ENCODE peak calls at places on chromosomes 3 and 15, in four cellular contexts. S is CD8-positive, alpha-beta T cell; F is cardiac muscle cell; O is colonic mucosa. H is an unnamed sample.

GRCh38 chr3:146929696-146930095 is 324.6 kb upstream of the PLSCR5 start:
- DNase-seq in S (no peak), F (no peak), O (no peak), H (no peak)

GRCh38 chr3:34634939-34635338 is 836.5 kb downstream of the PDCD6IP start:
- DNase-seq in S (no peak), F (no peak), O (no peak), H (no peak)

GRCh38 chr3:33940149-33940548 is 141.7 kb downstream of the PDCD6IP start:
- DNase-seq in S (no peak), F (no peak), O (no peak), H (no peak)

GRCh38 chr3:54988302-54989022 is 60.6 kb upstream of the LRTM1 start:
- DNase-seq in S (no peak), F (peak; percentile 95), O (peak; percentile 21), H (no peak)

GRCh38 chr15:63911160-63911559 is 77.4 kb upstream of the HERC1 start:
- DNase-seq in S (no peak), F (no peak), O (no peak), H (no peak)

GRCh38 chr3:37170097-37170496 is 4.3 kb downstream of the LRRFIP2 start:
- DNase-seq in S (no peak), F (no peak), O (peak; percentile 53), H (no peak)

GRCh38 chr3:192745150-192745549 is 17.8 kb upstream of the FGF12 start:
- DNase-seq in S (no peak), F (no peak), O (no peak), H (no peak)

GRCh38 chr15:93162560-93162959 is 73.5 kb upstream of the RGMA start:
- DNase-seq in S (no peak), F (no peak), O (no peak), H (no peak)

GRCh38 chr3:119293761-119294401 is at the start of gene ARHGAP31:
- DNase-seq in S (peak; percentile 86), F (peak; percentile 87), O (peak; percentile 56), H (peak; percentile 75)

GRCh38 chr3:128415773-128416577 is 50.7 kb downstream of the DNAJB8 start:
- DNase-seq in S (no peak), F (no peak), O (peak; percentile 27), H (no peak)

GRCh38 chr15:41396111-41396510 is 6.2 kb downstream of the NDUFAF1 start:
- DNase-seq in S (no peak), F (no peak), O (no peak), H (no peak)

GRCh38 chr3:124837065-124837464 is 50.1 kb downstream of the ITGB5 start:
- DNase-seq in S (no peak), F (no peak), O (peak; percentile 73), H (no peak)

GRCh38 chr15:90232941-90233700 is 620 bp downstream of the CIB1 start:
- DNase-seq in S (no peak), F (peak; percentile 42), O (peak; percentile 90), H (peak; percentile 37)

GRCh38 chr15:41891946-41892345 is 1.9 kb downstream of the SPTBN5 start:
- DNase-seq in S (no peak), F (no peak), O (no peak), H (no peak)

GRCh38 chr3:47419083-47420043 is 38.5 kb downstream of the PTPN23 start:
- DNase-seq in S (no peak), F (no peak), O (no peak), H (no peak)

GRCh38 chr15:30038667-30039523 is 43.9 kb upstream of the GOLGA8J start:
- DNase-seq in S (no peak), F (no peak), O (peak; percentile 24), H (no peak)

GRCh38 chr3:126766653-126767052 is 62.6 kb downstream of the CHCHD6 start:
- DNase-seq in S (no peak), F (no peak), O (no peak), H (no peak)

GRCh38 chr15:66004618-66005262 is 135.4 kb downstream of the RAB11A start:
- DNase-seq in S (no peak), F (peak; percentile 53), O (no peak), H (no peak)

GRCh38 chr3:178947738-178948137 is 123.9 kb downstream of the ZMAT3 start:
- DNase-seq in S (no peak), F (no peak), O (no peak), H (no peak)

GRCh38 chr15:28954466-28955159 is 68.8 kb downstream of the APBA2 start:
- DNase-seq in S (peak; percentile 47), F (no peak), O (no peak), H (no peak)
- TF ChIP-seq CTCF in S (no peak), F (no peak), O (no peak), H (no peak)

GRCh38 chr3:193832833-193833413 is 239.9 kb downstream of the OPA1 start:
- DNase-seq in S (no peak), F (no peak), O (no peak), H (no peak)
- H3K27ac ChIP-seq in S (no peak overlapping the region), F (peak overlapping the region; percentile 4), O (no peak overlapping the region), H (no peak overlapping the region)

DNA sequence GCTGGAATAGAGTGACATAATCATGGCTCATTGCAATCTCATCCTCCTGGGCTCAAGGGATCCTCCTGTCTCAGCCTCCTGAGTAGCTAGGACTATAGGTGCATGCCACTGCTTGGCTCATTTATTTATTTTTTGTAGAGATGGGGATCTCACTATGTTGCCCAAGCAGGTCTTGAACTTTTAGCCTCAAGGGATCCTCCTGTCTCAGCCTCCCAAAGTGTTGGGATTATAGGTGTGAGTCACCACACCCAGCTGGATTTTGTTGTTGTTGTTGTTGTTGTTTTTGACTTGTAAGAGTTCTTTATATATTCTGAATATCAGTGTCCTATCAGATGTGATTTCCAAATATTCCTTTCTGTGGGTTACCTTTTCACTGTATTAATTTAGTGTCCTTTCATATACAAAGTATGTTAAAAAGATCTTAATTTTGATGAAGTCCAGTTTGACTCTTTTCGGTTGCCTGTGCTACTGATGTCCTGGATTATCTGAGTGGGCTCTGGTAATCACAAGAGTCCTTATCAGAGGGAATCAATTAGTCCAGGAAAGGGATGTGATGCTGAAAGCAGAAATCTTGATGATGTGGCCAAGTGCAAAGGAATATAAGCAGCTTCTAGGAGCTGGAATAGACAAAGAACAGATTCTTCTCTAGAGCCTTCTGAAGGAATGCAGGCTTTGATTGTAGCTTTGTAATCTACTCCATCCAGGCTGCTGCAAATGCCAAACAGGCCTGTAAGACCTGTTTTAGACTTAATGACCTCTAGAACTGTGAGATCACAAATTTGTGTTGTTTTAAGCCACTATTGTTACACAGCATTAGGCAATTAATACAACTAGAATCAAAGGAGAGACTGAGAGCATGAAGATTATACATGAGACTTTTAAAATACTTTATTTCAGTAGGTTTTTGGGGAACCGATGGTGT is 30.2 kb downstream of the NCK1 start:
- DNase-seq in S (no peak), F (peak; percentile 19), O (no peak), H (no peak)
- H3K9me3 ChIP-seq in S (no peaks in the 10 kb centered on the region), F (no peaks in the 10 kb centered on the region), O (no peaks in the 10 kb centered on the region), H (no peaks in the 10 kb centered on the region)

DNA sequence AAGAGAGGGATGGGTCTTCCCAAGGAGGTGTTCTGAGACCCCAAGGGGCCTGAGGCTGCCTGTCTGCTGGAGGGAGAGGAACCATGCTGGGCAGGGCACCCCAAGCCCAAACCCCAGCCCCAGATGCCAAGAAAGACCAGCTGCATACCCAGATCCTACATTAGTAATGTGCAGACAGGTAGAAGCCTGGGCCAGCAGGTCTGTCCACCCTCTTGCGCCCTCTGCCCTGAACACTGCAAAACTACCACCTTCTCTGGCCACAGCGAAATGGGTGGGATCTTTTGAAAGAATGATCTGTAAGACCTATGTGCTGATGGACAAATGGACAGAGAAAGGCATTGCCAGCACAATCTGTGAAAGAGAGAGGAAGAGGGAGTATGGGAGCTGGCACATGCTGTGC is 283.2 kb downstream of the EPHB1 start:
- DNase-seq in S (no peak), F (no peak), O (no peak), H (no peak)
- TF ChIP-seq CTCF in S (no peak), F (no peak), O (no peak), H (no peak)

GRCh38 chr3:134029256-134029733 is 430 bp downstream of the SLCO2A1 start:
- DNase-seq in S (no peak), F (peak; percentile 39), O (peak; percentile 17), H (no peak)

GRCh38 chr3:134030382-134030753 is 643 bp upstream of the SLCO2A1 start:
- DNase-seq in S (no peak), F (no peak), O (peak; percentile 18), H (no peak)

GRCh38 chr3:134029734-134030381 is at the start of gene SLCO2A1:
- DNase-seq in S (no peak), F (peak; percentile 43), O (peak; percentile 40), H (no peak)

GRCh38 chr3:134027631-134028030 is 2.1 kb downstream of the SLCO2A1 start:
- DNase-seq in S (no peak), F (no peak), O (no peak), H (no peak)

GRCh38 chr3:134028486-134029255 is 1.1 kb downstream of the SLCO2A1 start:
- DNase-seq in S (no peak), F (no peak), O (peak; percentile 17), H (no peak)
- H3K27ac ChIP-seq in S (no peak overlapping the region), F (no peak overlapping the region), O (no peak overlapping the region), H (no peak overlapping the region)

DNA sequence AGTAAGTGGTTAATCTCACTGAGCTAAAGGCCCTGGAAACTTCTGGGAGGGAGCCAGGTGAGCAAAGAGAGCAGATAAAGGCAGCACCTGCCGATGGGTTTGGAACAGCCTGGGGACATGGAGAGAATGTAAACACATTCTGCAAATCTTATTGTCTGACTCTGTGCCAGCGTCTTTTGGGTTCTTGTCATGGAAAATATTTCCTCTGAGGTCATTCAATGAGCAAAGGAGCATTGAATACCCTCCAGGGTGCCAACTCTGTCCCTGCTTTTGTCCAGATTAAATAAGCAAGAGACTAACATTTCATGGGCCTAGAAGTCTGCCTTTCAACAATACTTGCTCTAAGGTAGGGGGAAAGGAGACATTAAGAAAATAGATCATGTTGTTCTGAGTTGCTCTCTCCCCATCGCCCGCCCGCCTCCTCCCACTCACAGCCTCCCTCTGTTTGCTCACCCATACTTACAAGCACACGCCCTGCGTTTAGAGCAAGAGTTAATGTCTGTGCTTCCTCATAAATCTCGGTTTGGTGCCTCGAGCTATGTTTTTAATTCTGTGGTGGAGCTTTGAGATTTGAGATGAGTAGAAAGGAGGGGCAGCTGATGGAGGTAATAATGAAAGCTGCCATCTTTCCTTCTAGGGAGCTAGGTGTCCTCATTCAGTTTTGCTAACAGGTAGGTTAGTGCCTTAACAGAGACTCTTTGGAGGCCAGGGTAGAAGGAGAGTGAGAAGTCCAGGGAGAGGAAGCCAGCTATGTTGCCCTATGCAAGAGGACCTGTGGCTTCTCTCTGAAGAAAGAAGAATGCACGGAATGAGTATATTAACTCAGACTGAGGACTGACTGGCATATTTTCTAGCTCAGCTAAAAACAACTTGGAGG is 132.9 kb downstream of the TPRG1 start:
- DNase-seq in S (no peak), F (peak; percentile 13), O (peak; percentile 88), H (peak; percentile 8)
- H3K9me3 ChIP-seq in S (no peaks in the 10 kb centered on the region), F (no peaks in the 10 kb centered on the region), O (no peaks in the 10 kb centered on the region), H (no peaks in the 10 kb centered on the region)

GRCh38 chr15:75127186-75127585 is 74.5 kb upstream of the C15orf39 start:
- DNase-seq in S (no peak), F (no peak), O (no peak), H (no peak)

GRCh38 chr15:75134748-75135147 is 66.9 kb upstream of the C15orf39 start:
- DNase-seq in S (no peak), F (no peak), O (no peak), H (no peak)

GRCh38 chr15:75130597-75131268 is 70.9 kb upstream of the C15orf39 start:
- DNase-seq in S (no peak), F (no peak), O (no peak), H (no peak)

GRCh38 chr15:75129788-75130187 is 71.9 kb upstream of the C15orf39 start:
- DNase-seq in S (no peak), F (no peak), O (no peak), H (no peak)

GRCh38 chr15:75131269-75131643 is 70.4 kb upstream of the C15orf39 start:
- DNase-seq in S (no peak), F (no peak), O (no peak), H (no peak)
- TF ChIP-seq CTCF in S (no peak), F (no peak), O (no peak), H (no peak)

GRCh38 chr3:132435911-132436425 is 18.7 kb downstream of the DNAJC13 start:
- DNase-seq in S (no peak), F (peak; percentile 69), O (no peak), H (no peak)
- H3K27ac ChIP-seq in S (no peak overlapping the region), F (no peak overlapping the region), O (peak overlapping the region; percentile 0), H (no peak overlapping the region)

H was measured in CD4-positive, alpha-beta T cell.